ENCODE peak calls at places on chromosomes 7 and 10, in six cellular contexts. One of them, this sample, is unnamed.

GRCh38 chr10:123922126-123922525 is 30.5 kb upstream of the CPXM2 start:
- DNase-seq in osteocyte: no peak
- DNase-seq in T-helper 9 cell: no peak
- DNase-seq in ELR: no peak
- DNase-seq in glutamatergic neuron: no peak
- DNase-seq in astrocyte: no peak
- DNase-seq in this sample: no peak

GRCh38 chr10:71338728-71339495 is 19.9 kb downstream of the SLC29A3 start:
- DNase-seq in astrocyte: no peak
- DNase-seq in T-helper 9 cell: no peak
- DNase-seq in ELR: no peak
- DNase-seq in osteocyte: no peak
- DNase-seq in glutamatergic neuron: no peak
- DNase-seq in this sample: no peak

GRCh38 chr10:21285742-21286311 is 239.7 kb downstream of the SKIDA1 start:
- DNase-seq in osteocyte: no peak
- DNase-seq in glutamatergic neuron: no peak
- DNase-seq in T-helper 9 cell: no peak
- DNase-seq in astrocyte: peak
- DNase-seq in ELR: peak
- DNase-seq in this sample: no peak

GRCh38 chr10:118034755-118035154 is 12.0 kb downstream of the RAB11FIP2 start:
- DNase-seq in ELR: no peak
- DNase-seq in astrocyte: no peak
- DNase-seq in glutamatergic neuron: no peak
- DNase-seq in T-helper 9 cell: no peak
- DNase-seq in osteocyte: no peak
- DNase-seq in this sample: no peak

GRCh38 chr7:29350351-29350750 is 155.8 kb downstream of the CHN2 start:
- DNase-seq in astrocyte: peak
- DNase-seq in ELR: no peak
- DNase-seq in T-helper 9 cell: no peak
- DNase-seq in glutamatergic neuron: no peak
- DNase-seq in osteocyte: no peak
- DNase-seq in this sample: no peak

GRCh38 chr10:44390585-44391072 is 5.7 kb upstream of the CXCL12 start:
- DNase-seq in astrocyte: no peak
- DNase-seq in T-helper 9 cell: no peak
- DNase-seq in ELR: peak
- DNase-seq in osteocyte: peak
- DNase-seq in glutamatergic neuron: no peak
- DNase-seq in this sample: no peak

GRCh38 chr10:101831169-101831811 is 12.3 kb downstream of the KCNIP2 start:
- DNase-seq in osteocyte: no peak
- DNase-seq in ELR: no peak
- DNase-seq in T-helper 9 cell: no peak
- DNase-seq in astrocyte: no peak
- DNase-seq in glutamatergic neuron: no peak
- DNase-seq in this sample: no peak

GRCh38 chr10:102714621-102715455 is at the start of gene SFXN2:
- DNase-seq in glutamatergic neuron: peak
- DNase-seq in astrocyte: no peak
- DNase-seq in ELR: peak
- DNase-seq in T-helper 9 cell: peak
- DNase-seq in osteocyte: no peak
- DNase-seq in this sample: no peak

GRCh38 chr7:101725911-101726310 is 91.5 kb upstream of the CUX1 start:
- DNase-seq in T-helper 9 cell: no peak
- DNase-seq in osteocyte: no peak
- DNase-seq in ELR: no peak
- DNase-seq in glutamatergic neuron: no peak
- DNase-seq in astrocyte: no peak
- DNase-seq in this sample: no peak

GRCh38 chr10:79446451-79447020 is 1.1 kb upstream of the ZCCHC24 start:
- DNase-seq in ELR: peak
- DNase-seq in astrocyte: no peak
- DNase-seq in T-helper 9 cell: peak
- DNase-seq in glutamatergic neuron: peak
- DNase-seq in osteocyte: no peak
- DNase-seq in this sample: peak

GRCh38 chr10:88932539-88933256 is 19.9 kb downstream of the ACTA2 start:
- DNase-seq in glutamatergic neuron: peak
- DNase-seq in T-helper 9 cell: no peak
- DNase-seq in ELR: peak
- DNase-seq in astrocyte: peak
- DNase-seq in osteocyte: peak
- DNase-seq in this sample: peak

GRCh38 chr10:14485986-14486385 is 155.3 kb upstream of the FRMD4A start:
- DNase-seq in astrocyte: no peak
- DNase-seq in osteocyte: no peak
- DNase-seq in ELR: no peak
- DNase-seq in T-helper 9 cell: no peak
- DNase-seq in glutamatergic neuron: no peak
- DNase-seq in this sample: no peak